ENCODE peak calls at places on chromosomes 12 and 14, in eight cellular contexts. L is kidney, J is colonic mucosa, X is heart right ventricle, F is vagina, W is tibial nerve, A is GM23338, I is sigmoid colon. V is an unnamed sample.
A peak's percentile ranks its signal among the peaks of the same experiment; 100 is the strongest.

GRCh38 chr14:101506211-101506920 is 54.9 kb upstream of the DIO3 start:
- DNase-seq in L (peak; percentile 57), J (no peak), X (no peak), F (no peak), W (peak; percentile 7), A (no peak), I (peak; percentile 61), V (peak; percentile 76)

GRCh38 chr14:71498151-71498734 is 434.0 kb upstream of the RGS6 start:
- DNase-seq in L (no peak), J (no peak), X (no peak), F (no peak), W (no peak), A (no peak), I (no peak), V (no peak)

GRCh38 chr12:58871557-58871956 is 48.7 kb downstream of the LRIG3 start:
- DNase-seq in L (no peak), J (no peak), X (no peak), F (no peak), W (no peak), A (no peak), I (no peak), V (no peak)

GRCh38 chr12:57485695-57486094 is 2.2 kb upstream of the MARS1 start:
- DNase-seq in L (no peak), J (no peak), X (no peak), F (no peak), W (no peak), A (no peak), I (no peak), V (no peak)

GRCh38 chr14:102711946-102712345 is 65.3 kb upstream of the TRAF3 start:
- DNase-seq in L (no peak), J (no peak), X (no peak), F (no peak), W (no peak), A (no peak), I (no peak), V (no peak)

GRCh38 chr12:62285284-62285683 is 25.1 kb downstream of the USP15 start:
- DNase-seq in L (no peak), J (no peak), X (no peak), F (no peak), W (no peak), A (no peak), I (no peak), V (no peak)

GRCh38 chr14:102922490-102923200 is at the start of gene AMN:
- DNase-seq in L (peak; percentile 73), J (peak; percentile 90), X (no peak), F (no peak), W (no peak), A (peak; percentile 79), I (no peak), V (no peak)

GRCh38 chr12:23831739-23832138 is 117.7 kb downstream of the SOX5 start:
- DNase-seq in L (no peak), J (no peak), X (no peak), F (no peak), W (no peak), A (no peak), I (no peak), V (no peak)

GRCh38 chr14:78700236-78700635 is 530.1 kb downstream of the NRXN3 start:
- DNase-seq in L (no peak), J (no peak), X (no peak), F (no peak), W (no peak), A (no peak), I (no peak), V (no peak)

GRCh38 chr12:45407967-45408743 is 192.3 kb downstream of the ANO6 start:
- DNase-seq in L (no peak), J (no peak), X (no peak), F (no peak), W (no peak), A (no peak), I (no peak), V (no peak)

GRCh38 chr12:54460317-54460935 is 13.0 kb downstream of the GTSF1 start:
- DNase-seq in L (no peak), J (no peak), X (no peak), F (no peak), W (no peak), A (no peak), I (no peak), V (no peak)

GRCh38 chr14:94010625-94011024 is 13.5 kb downstream of the CCDC197 start:
- DNase-seq in L (peak; percentile 22), J (no peak), X (no peak), F (no peak), W (no peak), A (no peak), I (no peak), V (no peak)

GRCh38 chr12:55700255-55701018 is 7.3 kb downstream of the ITGA7 start:
- DNase-seq in L (no peak), J (no peak), X (peak; percentile 59), F (no peak), W (no peak), A (no peak), I (peak; percentile 59), V (no peak)

GRCh38 chr12:108564724-108565123 is 2.3 kb downstream of the ISCU start:
- DNase-seq in L (no peak), J (peak; percentile 18), X (no peak), F (no peak), W (no peak), A (no peak), I (no peak), V (peak; percentile 47)

GRCh38 chr12:113069149-113069548 is 12.6 kb downstream of the DTX1 start:
- DNase-seq in L (no peak), J (no peak), X (no peak), F (no peak), W (no peak), A (no peak), I (no peak), V (no peak)

GRCh38 chr14:80504781-80505180 is 293.5 kb upstream of the DIO2 start:
- DNase-seq in L (no peak), J (no peak), X (no peak), F (no peak), W (no peak), A (no peak), I (no peak), V (no peak)

GRCh38 chr12:54411398-54412241 is 7.4 kb downstream of the ITGA5 start:
- DNase-seq in L (no peak), J (no peak), X (no peak), F (no peak), W (peak; percentile 49), A (peak; percentile 66), I (peak; percentile 90), V (peak; percentile 93)

GRCh38 chr12:24487606-24488005 is 461.3 kb downstream of the BCAT1 start:
- DNase-seq in L (no peak), J (no peak), X (no peak), F (no peak), W (no peak), A (no peak), I (no peak), V (no peak)

GRCh38 chr12:65170245-65170881 is 980 bp downstream of the LEMD3 start:
- DNase-seq in L (peak; percentile 90), J (peak; percentile 88), X (peak; percentile 64), F (peak; percentile 90), W (no peak), A (peak; percentile 76), I (peak; percentile 73), V (peak; percentile 75)
- H3K27ac ChIP-seq in L (peak overlapping the region; percentile 98), J (peak overlapping the region; percentile 90), X (peak overlapping the region; percentile 93), F (peak overlapping the region; percentile 87), W (peak overlapping the region; percentile 92), A (no peak overlapping the region), I (peak overlapping the region; percentile 94), V (peak overlapping the region; percentile 97)

GRCh38 chr12:124316257-124316656 is 21.4 kb downstream of the RFLNA start:
- DNase-seq in L (no peak), J (no peak), X (no peak), F (no peak), W (no peak), A (no peak), I (no peak), V (no peak)
- H3K4me3 ChIP-seq in L (no peak overlapping the region), J (no peak overlapping the region), X (no peak overlapping the region), F (no peak overlapping the region), W (no peak overlapping the region), A (no peak overlapping the region), I (no peak overlapping the region), V (no peak overlapping the region)

GRCh38 chr12:2013527-2014223 is 9.4 kb upstream of the DCP1B start:
- DNase-seq in L (peak; percentile 83), J (no peak), X (peak; percentile 71), F (no peak), W (no peak), A (peak; percentile 44), I (no peak), V (no peak)

GRCh38 chr12:2013111-2013510 is 8.9 kb upstream of the DCP1B start:
- DNase-seq in L (no peak), J (no peak), X (no peak), F (no peak), W (no peak), A (no peak), I (no peak), V (no peak)

GRCh38 chr12:2008677-2009076 is 4.4 kb upstream of the DCP1B start:
- DNase-seq in L (no peak), J (no peak), X (no peak), F (no peak), W (no peak), A (no peak), I (no peak), V (no peak)

GRCh38 chr12:2011641-2012607 is 7.7 kb upstream of the DCP1B start:
- DNase-seq in L (no peak), J (no peak), X (no peak), F (no peak), W (no peak), A (peak; percentile 63), I (no peak), V (no peak)

DNA sequence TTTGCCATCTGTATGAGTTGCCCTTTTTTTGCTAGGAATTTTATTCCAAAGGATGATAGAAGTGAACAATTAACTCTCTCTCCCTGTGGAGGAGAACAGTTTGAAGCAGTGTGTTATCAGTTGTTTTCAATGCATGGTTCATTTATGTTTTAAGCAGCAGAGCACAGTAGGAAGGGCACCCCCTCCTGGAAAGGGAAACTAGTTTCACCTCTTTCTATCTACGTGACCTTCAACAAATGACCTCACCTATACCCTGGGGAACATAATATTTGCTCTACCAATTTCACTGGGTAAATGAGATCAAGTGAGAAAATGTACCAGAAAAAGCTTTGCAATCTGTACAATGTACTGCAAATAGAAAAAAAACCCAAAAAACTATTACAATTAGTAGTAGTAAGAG is 5.4 kb upstream of the DCP1B start:
- DNase-seq in L (no peak), J (no peak), X (no peak), F (no peak), W (no peak), A (peak; percentile 46), I (no peak), V (no peak)
- TF ChIP-seq CTCF in L (no peak), J (no peak), X (no peak), F (no peak), W (no peak), A (peak; percentile 72), I (no peak), V (no peak)

DNA sequence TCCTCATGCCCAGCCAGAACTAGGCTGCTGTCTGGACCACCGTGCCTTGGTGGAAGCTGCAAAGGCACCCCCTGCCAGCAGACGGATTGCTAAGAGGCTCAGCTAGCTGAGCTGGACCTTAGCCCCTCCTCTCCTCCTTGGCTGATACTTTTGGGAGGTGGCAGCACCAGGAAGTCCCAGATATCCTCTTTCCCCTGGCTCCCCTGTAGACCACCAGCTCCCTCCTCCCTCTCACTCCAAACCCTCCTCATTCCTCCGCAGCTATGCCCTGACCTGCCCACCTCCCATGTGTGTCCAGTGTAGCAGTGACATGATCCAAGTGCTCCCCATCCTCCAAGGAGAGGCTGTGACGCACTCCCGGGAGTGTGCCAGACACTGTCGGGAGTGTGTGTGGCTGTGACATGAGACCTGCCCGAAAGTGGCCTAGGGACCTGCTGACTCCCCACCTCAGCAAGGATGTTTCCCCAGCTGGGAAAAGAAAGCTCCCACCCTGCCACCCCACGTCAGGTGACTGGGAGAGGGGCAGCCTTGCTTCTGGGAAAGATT is 21.1 kb downstream of the ABCB9 start:
- DNase-seq in L (no peak), J (no peak), X (no peak), F (no peak), W (no peak), A (no peak), I (no peak), V (no peak)
- H3K27ac ChIP-seq in L (no peak overlapping the region), J (no peak overlapping the region), X (no peak overlapping the region), F (peak overlapping the region; percentile 49), W (no peak overlapping the region), A (no peak overlapping the region), I (no peak overlapping the region), V (no peak overlapping the region)